ENCODE peak calls at places on chromosomes 16 and 17, in seven cellular contexts. J, D, L, H, P, N and T are unnamed samples.

GRCh38 chr16:71893888-71894228 is 1.5 kb upstream of the IST1 start:
- DNase-seq in J (no peak), D (no peak), L (no peak), H (no peak), P (no peak), N (no peak), T (no peak)

GRCh38 chr16:87723224-87723619 is 42.6 kb downstream of the KLHDC4 start:
- DNase-seq in J (peak), D (no peak), L (no peak), H (peak), P (no peak), N (peak), T (no peak)

GRCh38 chr16:57027067-57027466 is 37.7 kb downstream of the NLRC5 start:
- DNase-seq in J (no peak), D (no peak), L (no peak), H (no peak), P (no peak), N (no peak), T (no peak)

GRCh38 chr17:36597229-36597628 is 4.2 kb upstream of the MRM1 start:
- DNase-seq in J (no peak), D (no peak), L (peak), H (no peak), P (no peak), N (no peak), T (no peak)

GRCh38 chr17:39927928-39928867 is 666 bp downstream of the LRRC3C start:
- DNase-seq in J (no peak), D (no peak), L (no peak), H (no peak), P (peak), N (no peak), T (peak)

GRCh38 chr16:28195859-28196258 is 15.9 kb downstream of the XPO6 start:
- DNase-seq in J (no peak), D (no peak), L (no peak), H (no peak), P (no peak), N (no peak), T (no peak)

GRCh38 chr16:19284207-19284606 is 1.3 kb upstream of the CLEC19A start:
- DNase-seq in J (no peak), D (peak), L (no peak), H (peak), P (no peak), N (peak), T (no peak)

GRCh38 chr17:42016411-42016831 is 818 bp downstream of the DNAJC7 start:
- DNase-seq in J (no peak), D (no peak), L (peak), H (no peak), P (no peak), N (peak), T (no peak)

GRCh38 chr16:67447508-67448076 is 16.7 kb downstream of the HSD11B2 start:
- DNase-seq in J (no peak), D (peak), L (peak), H (no peak), P (no peak), N (peak), T (peak)

GRCh38 chr17:5485270-5486205 is at the start of gene DERL2:
- DNase-seq in J (no peak), D (peak), L (no peak), H (peak), P (no peak), N (peak), T (no peak)

GRCh38 chr17:14813649-14814048 is 451.5 kb downstream of the PMP22 start:
- DNase-seq in J (no peak), D (no peak), L (no peak), H (no peak), P (peak), N (no peak), T (no peak)

GRCh38 chr16:30972872-30973271 is 12.1 kb upstream of the HSD3B7 start:
- DNase-seq in J (no peak), D (no peak), L (no peak), H (no peak), P (no peak), N (peak), T (no peak)